ENCODE peak calls at places on chromosomes 13 and 19, in eight cellular contexts. X is left lung, H is right lobe of liver, K is left ventricle myocardium inferior, Q is IMR-90, V is Peyer's patch, J is hepatocyte, Y is K562. T is an unnamed sample. For H3K27me3, the result is how much of the 10 kb centered on the place peaks cover.

GRCh38 chr19:5149508-5149907 is 180.6 kb downstream of the KDM4B start:
- DNase-seq in X (peak), H (no peak), K (no peak), Q (no peak), V (no peak), J (no peak), Y (no peak), T (no peak)

GRCh38 chr19:48874309-48875135 is 2.3 kb downstream of the PPP1R15A start:
- DNase-seq in X (peak), H (no peak), K (no peak), Q (peak), V (peak), J (no peak), Y (peak), T (peak)

GRCh38 chr19:27793128-27793643 is 1419.8 kb downstream of the UQCRFS1 start:
- DNase-seq in X (peak), H (peak), K (peak), Q (peak), V (peak), J (peak), Y (peak), T (peak)

GRCh38 chr19:5358173-5358800 is 17.7 kb upstream of the PTPRS start:
- DNase-seq in X (no peak), H (no peak), K (no peak), Q (peak), V (no peak), J (no peak), Y (peak), T (no peak)

GRCh38 chr13:45368571-45368970 is 27.6 kb upstream of the TPT1 start:
- DNase-seq in X (no peak), H (no peak), K (no peak), Q (peak), V (no peak), J (no peak), Y (no peak), T (peak)

GRCh38 chr13:71477735-71478134 is 389.3 kb downstream of the DACH1 start:
- DNase-seq in X (no peak), H (no peak), K (no peak), Q (no peak), V (no peak), J (no peak), Y (no peak), T (peak)

GRCh38 chr19:13621413-13621812 is 115.1 kb upstream of the CACNA1A start:
- DNase-seq in X (no peak), H (no peak), K (no peak), Q (peak), V (no peak), J (no peak), Y (no peak), T (peak)

GRCh38 chr19:4051175-4052101 is 15.3 kb downstream of the ZBTB7A start:
- DNase-seq in X (peak), H (peak), K (no peak), Q (peak), V (no peak), J (peak), Y (no peak), T (peak)

GRCh38 chr19:6056282-6056741 is 54.0 kb downstream of the RFX2 start:
- DNase-seq in X (no peak), H (peak), K (no peak), Q (no peak), V (no peak), J (peak), Y (no peak), T (no peak)

GRCh38 chr13:25608181-25608580 is 236.4 kb downstream of the ATP8A2 start:
- DNase-seq in X (no peak), H (no peak), K (no peak), Q (no peak), V (no peak), J (no peak), Y (no peak), T (no peak)

GRCh38 chr19:19240476-19240875 is 28.7 kb downstream of the NCAN start:
- DNase-seq in X (no peak), H (no peak), K (no peak), Q (no peak), V (no peak), J (no peak), Y (no peak), T (no peak)

GRCh38 chr19:5788422-5788821 is 2.5 kb downstream of the DUS3L start:
- DNase-seq in X (no peak), H (no peak), K (no peak), Q (no peak), V (no peak), J (no peak), Y (no peak), T (no peak)

GRCh38 chr13:105316731-105317130 is 1218.7 kb downstream of the EFNB2 start:
- DNase-seq in X (no peak), H (no peak), K (no peak), Q (no peak), V (no peak), J (no peak), Y (no peak), T (no peak)

GRCh38 chr19:45168767-45169351 is 8.1 kb upstream of the NKPD1 start:
- DNase-seq in X (no peak), H (no peak), K (peak), Q (no peak), V (no peak), J (peak), Y (peak), T (no peak)

GRCh38 chr13:77865588-77865987 is 53.0 kb downstream of the EDNRB start:
- DNase-seq in X (no peak), H (no peak), K (no peak), Q (no peak), V (no peak), J (peak), Y (no peak), T (no peak)

GRCh38 chr19:29560313-29561075 is 34.7 kb downstream of the VSTM2B start:
- DNase-seq in X (no peak), H (no peak), K (no peak), Q (no peak), V (no peak), J (no peak), Y (no peak), T (no peak)

GRCh38 chr13:27926644-27927434 is 7.0 kb downstream of the PDX1 start:
- DNase-seq in X (no peak), H (no peak), K (no peak), Q (no peak), V (no peak), J (no peak), Y (no peak), T (no peak)

GRCh38 chr13:27922974-27923612 is 3.3 kb downstream of the PDX1 start:
- DNase-seq in X (no peak), H (no peak), K (no peak), Q (no peak), V (no peak), J (no peak), Y (no peak), T (no peak)

GRCh38 chr13:27925220-27925991 is 5.6 kb downstream of the PDX1 start:
- DNase-seq in X (no peak), H (no peak), K (no peak), Q (no peak), V (no peak), J (no peak), Y (no peak), T (no peak)

GRCh38 chr13:27923794-27924528 is 4.2 kb downstream of the PDX1 start:
- DNase-seq in X (no peak), H (no peak), K (no peak), Q (no peak), V (no peak), J (no peak), Y (no peak), T (no peak)

DNA sequence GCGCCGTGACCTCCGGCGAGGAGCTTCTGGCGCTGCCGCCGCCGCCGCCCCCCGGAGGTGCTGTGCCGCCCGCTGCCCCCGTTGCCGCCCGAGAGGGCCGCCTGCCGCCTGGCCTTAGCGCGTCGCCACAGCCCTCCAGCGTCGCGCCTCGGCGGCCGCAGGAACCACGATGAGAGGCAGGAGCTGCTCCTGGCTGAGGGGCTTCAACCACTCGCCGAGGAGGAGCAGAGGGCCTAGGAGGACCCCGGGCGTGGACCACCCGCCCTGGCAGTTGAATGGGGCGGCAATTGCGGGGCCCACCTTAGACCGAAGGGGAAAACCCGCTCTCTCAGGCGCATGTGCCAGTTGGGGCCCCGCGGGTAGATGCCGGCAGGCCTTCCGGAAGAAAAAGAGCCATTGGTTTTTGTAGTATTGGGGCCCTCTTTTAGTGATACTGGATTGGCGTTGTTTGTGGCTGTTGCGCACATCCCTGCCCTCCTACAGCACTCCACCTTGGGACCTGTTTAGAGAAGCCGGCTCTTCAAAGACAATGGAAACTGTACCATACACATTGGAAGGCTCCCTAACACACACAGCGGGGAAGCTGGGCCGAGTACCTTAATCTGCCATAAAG is 4.8 kb downstream of the PDX1 start:
- DNase-seq in X (no peak), H (no peak), K (no peak), Q (no peak), V (no peak), J (no peak), Y (no peak), T (no peak)
- H3K27me3 ChIP-seq in X (half or more), H (half or more), K (half or more), Q (half or more), V (half or more), J (half or more), Y (half or more), T (half or more)

DNA sequence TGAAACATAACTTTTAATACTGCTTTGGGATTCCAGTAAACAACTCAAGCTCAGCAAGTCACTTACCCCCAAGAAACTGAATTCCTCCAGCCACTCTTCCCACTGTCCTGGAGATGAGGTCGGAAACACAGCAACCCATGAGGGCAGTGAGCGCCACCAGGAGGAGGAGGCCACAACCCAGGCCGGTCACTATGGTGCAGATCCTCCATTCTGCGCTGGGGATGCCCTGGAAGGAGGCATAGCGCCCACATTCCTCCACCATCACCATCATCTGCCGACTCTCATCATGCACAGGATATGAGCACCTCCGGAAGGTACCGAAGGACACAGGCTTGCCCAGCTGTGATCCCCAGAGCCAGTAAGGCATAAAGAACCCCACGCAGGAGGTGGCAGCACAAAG is 2.2 kb downstream of the LHFPL6 start:
- DNase-seq in X (no peak), H (no peak), K (peak), Q (no peak), V (no peak), J (no peak), Y (no peak), T (no peak)
- TF ChIP-seq CTCF in X (no peak), H (no peak), K (peak), Q (peak), V (no peak), J (no peak), Y (no peak), T (no peak)

GRCh38 chr13:103224804-103225203 is 158.6 kb upstream of the SLC10A2 start:
- DNase-seq in X (no peak), H (no peak), K (no peak), Q (no peak), V (no peak), J (no peak), Y (no peak), T (no peak)
- H3K4me3 ChIP-seq in X (no peak), H (no peak), K (no peak), Q (no peak), V (no peak), J (no peak), Y (no peak), T (no peak)

GRCh38 chr19:17479325-17479791 is 9.0 kb downstream of the SLC27A1 start:
- DNase-seq in X (no peak), H (no peak), K (no peak), Q (peak), V (no peak), J (no peak), Y (no peak), T (no peak)

GRCh38 chr19:17473041-17473440 is 2.7 kb downstream of the SLC27A1 start:
- DNase-seq in X (no peak), H (no peak), K (no peak), Q (peak), V (no peak), J (no peak), Y (peak), T (peak)

GRCh38 chr19:17470204-17470841 is at the start of gene SLC27A1:
- DNase-seq in X (peak), H (peak), K (peak), Q (peak), V (peak), J (peak), Y (peak), T (peak)

GRCh38 chr19:17471410-17472125 is 1.2 kb downstream of the SLC27A1 start:
- DNase-seq in X (no peak), H (no peak), K (no peak), Q (no peak), V (no peak), J (no peak), Y (no peak), T (no peak)

GRCh38 chr19:17475541-17476115 is 5.3 kb downstream of the SLC27A1 start:
- DNase-seq in X (no peak), H (no peak), K (peak), Q (peak), V (no peak), J (no peak), Y (no peak), T (peak)
- H3K27me3 ChIP-seq in X (under half), H (under half), K (under half), Q (under half), V (under half), J (under half), Y (under half), T (under half)